ENCODE peak calls at places on chromosomes 16 and 17, in nine cellular contexts. R is EL; E is nucleus accumbens; L is NCI-H460; A is activated naive CD4-positive, alpha-beta T cell; S is activated CD8-positive, alpha-beta memory T cell treated with anti-CD3 and anti-CD28 coated beads for 1 hour; F is H1; B is T-helper 17 cell; Z is memory B cell. O is an unnamed sample.

GRCh38 chr16:50572700-50573099 is 24.5 kb downstream of the NKD1 start:
- DNase-seq in R (no peak), E (no peak), L (no peak), A (no peak), S (no peak), F (no peak), B (no peak), Z (no peak), O (no peak)

GRCh38 chr17:1076299-1076981 is 79.5 kb downstream of the TIMM22 start:
- DNase-seq in R (no peak), E (no peak), L (no peak), A (no peak), S (no peak), F (no peak), B (no peak), Z (no peak), O (no peak)

GRCh38 chr16:23754594-23755483 is at the start of gene CHP2:
- DNase-seq in R (no peak), E (no peak), L (no peak), A (no peak), S (no peak), F (no peak), B (no peak), Z (no peak), O (peak)

GRCh38 chr17:38896373-38896954 is 26.6 kb downstream of the LASP1 start:
- DNase-seq in R (no peak), E (no peak), L (no peak), A (no peak), S (no peak), F (no peak), B (no peak), Z (no peak), O (no peak)

GRCh38 chr16:969508-970378 is 1.0 kb downstream of the LMF1 start:
- DNase-seq in R (peak), E (no peak), L (no peak), A (no peak), S (no peak), F (no peak), B (no peak), Z (no peak), O (peak)

GRCh38 chr17:83176272-83176955 is 97.0 kb downstream of the METRNL start:
- DNase-seq in R (no peak), E (no peak), L (no peak), A (no peak), S (no peak), F (no peak), B (no peak), Z (no peak), O (no peak)

GRCh38 chr17:17137731-17138585 is 68.2 kb downstream of the PLD6 start:
- DNase-seq in R (no peak), E (no peak), L (no peak), A (no peak), S (no peak), F (no peak), B (no peak), Z (no peak), O (no peak)

GRCh38 chr16:2507052-2507678 is 6.6 kb upstream of the ATP6V0C start:
- DNase-seq in R (no peak), E (no peak), L (no peak), A (no peak), S (no peak), F (no peak), B (no peak), Z (no peak), O (no peak)

GRCh38 chr17:7676533-7676932 is 10.8 kb downstream of the TP53 start:
- DNase-seq in R (no peak), E (no peak), L (no peak), A (no peak), S (no peak), F (no peak), B (no peak), Z (no peak), O (peak)

GRCh38 chr16:17273142-17273561 is 197.6 kb downstream of the XYLT1 start:
- DNase-seq in R (peak), E (no peak), L (peak), A (no peak), S (no peak), F (no peak), B (no peak), Z (no peak), O (no peak)

GRCh38 chr17:41278176-41278955 is 2.9 kb downstream of the KRTAP9-7 start:
- DNase-seq in R (peak), E (no peak), L (no peak), A (no peak), S (no peak), F (no peak), B (no peak), Z (no peak), O (no peak)

GRCh38 chr17:39092672-39093250 is 58.7 kb downstream of the PLXDC1 start:
- DNase-seq in R (no peak), E (no peak), L (no peak), A (no peak), S (no peak), F (no peak), B (no peak), Z (no peak), O (no peak)

GRCh38 chr16:55169780-55170179 is 154.2 kb upstream of the IRX6 start:
- DNase-seq in R (no peak), E (no peak), L (no peak), A (no peak), S (no peak), F (no peak), B (no peak), Z (no peak), O (no peak)

GRCh38 chr16:342455-343213 is 9.9 kb downstream of the AXIN1 start:
- DNase-seq in R (no peak), E (no peak), L (no peak), A (no peak), S (no peak), F (no peak), B (no peak), Z (no peak), O (no peak)

GRCh38 chr17:3965123-3965800 is 1.0 kb upstream of the ATP2A3 start:
- DNase-seq in R (peak), E (no peak), L (peak), A (no peak), S (peak), F (no peak), B (peak), Z (peak), O (peak)

GRCh38 chr17:70527364-70527888 is 358.1 kb downstream of the KCNJ2 start:
- DNase-seq in R (no peak), E (no peak), L (no peak), A (no peak), S (no peak), F (no peak), B (no peak), Z (no peak), O (no peak)

GRCh38 chr17:44556854-44557606 is at the start of gene FZD2:
- DNase-seq in R (peak), E (peak), L (peak), A (no peak), S (peak), F (peak), B (peak), Z (peak), O (peak)

GRCh38 chr17:59892251-59892848 is 393 bp downstream of the TUBD1 start:
- DNase-seq in R (no peak), E (no peak), L (no peak), A (peak), S (no peak), F (no peak), B (no peak), Z (no peak), O (peak)

GRCh38 chr16:3087836-3088235 is 11.3 kb downstream of the ZSCAN10 start:
- DNase-seq in R (no peak), E (no peak), L (no peak), A (no peak), S (no peak), F (no peak), B (no peak), Z (no peak), O (no peak)

GRCh38 chr17:66533572-66533971 is 231.2 kb downstream of the PRKCA start:
- DNase-seq in R (no peak), E (no peak), L (no peak), A (no peak), S (no peak), F (no peak), B (no peak), Z (no peak), O (no peak)